ENCODE peak calls at places on chromosomes 3 and 15, in four cellular contexts. One of them, this sample, is unnamed. For H3K36me3, the result is how much of the 10 kb centered on the place peaks cover.

GRCh38 chr15:80034633-80035032 is 24.8 kb upstream of the ZFAND6 start:
- DNase-seq in body of pancreas: no peak
- DNase-seq in H1: no peak
- DNase-seq in fibroblast of lung: no peak
- DNase-seq in this sample: no peak

GRCh38 chr3:89565098-89565497 is 457.7 kb downstream of the EPHA3 start:
- DNase-seq in body of pancreas: no peak
- DNase-seq in H1: no peak
- DNase-seq in fibroblast of lung: peak
- DNase-seq in this sample: no peak

GRCh38 chr3:158672293-158673176 is at the start of gene LXN:
- DNase-seq in body of pancreas: peak
- DNase-seq in H1: peak
- DNase-seq in fibroblast of lung: peak
- DNase-seq in this sample: peak

GRCh38 chr3:174820885-174821284 is 38.2 kb upstream of the NAALADL2 start:
- DNase-seq in body of pancreas: no peak
- DNase-seq in H1: no peak
- DNase-seq in fibroblast of lung: no peak
- DNase-seq in this sample: no peak

GRCh38 chr15:99169769-99170311 is 65.0 kb downstream of the SYNM start:
- DNase-seq in body of pancreas: peak
- DNase-seq in H1: no peak
- DNase-seq in fibroblast of lung: peak
- DNase-seq in this sample: no peak

GRCh38 chr3:12934431-12934830 is 93.1 kb upstream of the RPL32 start:
- DNase-seq in body of pancreas: peak
- DNase-seq in H1: no peak
- DNase-seq in fibroblast of lung: peak
- DNase-seq in this sample: no peak

GRCh38 chr3:4938583-4938982 is 40.7 kb upstream of the BHLHE40 start:
- DNase-seq in body of pancreas: no peak
- DNase-seq in H1: no peak
- DNase-seq in fibroblast of lung: no peak
- DNase-seq in this sample: no peak

GRCh38 chr3:45021936-45022335 is 4.2 kb upstream of the CLEC3B start:
- DNase-seq in body of pancreas: no peak
- DNase-seq in H1: no peak
- DNase-seq in fibroblast of lung: no peak
- DNase-seq in this sample: no peak

GRCh38 chr3:38837358-38837757 is 21.3 kb upstream of the SCN10A start:
- DNase-seq in body of pancreas: no peak
- DNase-seq in H1: no peak
- DNase-seq in fibroblast of lung: no peak
- DNase-seq in this sample: no peak

GRCh38 chr3:79820089-79820488 is 52.3 kb upstream of the ROBO1 start:
- DNase-seq in body of pancreas: no peak
- DNase-seq in H1: no peak
- DNase-seq in fibroblast of lung: no peak
- DNase-seq in this sample: no peak

GRCh38 chr15:60006203-60006782 is 2.2 kb downstream of the FOXB1 start:
- DNase-seq in body of pancreas: no peak
- DNase-seq in H1: peak
- DNase-seq in fibroblast of lung: peak
- DNase-seq in this sample: peak

GRCh38 chr3:60573494-60573893 is 677.8 kb downstream of the FHIT start:
- DNase-seq in body of pancreas: no peak
- DNase-seq in H1: no peak
- DNase-seq in fibroblast of lung: no peak
- DNase-seq in this sample: no peak

GRCh38 chr3:129315386-129315991 is 36.8 kb downstream of the HMCES start:
- DNase-seq in body of pancreas: peak
- DNase-seq in H1: no peak
- DNase-seq in fibroblast of lung: peak
- DNase-seq in this sample: no peak

GRCh38 chr3:40546811-40547210 is 22.1 kb downstream of the ZNF621 start:
- DNase-seq in body of pancreas: no peak
- DNase-seq in H1: no peak
- DNase-seq in fibroblast of lung: peak
- DNase-seq in this sample: no peak

GRCh38 chr3:17138246-17139039 is 253.7 kb downstream of the PLCL2 start:
- DNase-seq in body of pancreas: no peak
- DNase-seq in H1: no peak
- DNase-seq in fibroblast of lung: no peak
- DNase-seq in this sample: no peak

GRCh38 chr3:4977889-4978258 is 1.4 kb upstream of the BHLHE40 start:
- DNase-seq in body of pancreas: no peak
- DNase-seq in H1: no peak
- DNase-seq in fibroblast of lung: no peak
- DNase-seq in this sample: no peak

GRCh38 chr15:71452893-71453292 is 337.6 kb downstream of the THSD4 start:
- DNase-seq in body of pancreas: no peak
- DNase-seq in H1: no peak
- DNase-seq in fibroblast of lung: no peak
- DNase-seq in this sample: no peak

DNA sequence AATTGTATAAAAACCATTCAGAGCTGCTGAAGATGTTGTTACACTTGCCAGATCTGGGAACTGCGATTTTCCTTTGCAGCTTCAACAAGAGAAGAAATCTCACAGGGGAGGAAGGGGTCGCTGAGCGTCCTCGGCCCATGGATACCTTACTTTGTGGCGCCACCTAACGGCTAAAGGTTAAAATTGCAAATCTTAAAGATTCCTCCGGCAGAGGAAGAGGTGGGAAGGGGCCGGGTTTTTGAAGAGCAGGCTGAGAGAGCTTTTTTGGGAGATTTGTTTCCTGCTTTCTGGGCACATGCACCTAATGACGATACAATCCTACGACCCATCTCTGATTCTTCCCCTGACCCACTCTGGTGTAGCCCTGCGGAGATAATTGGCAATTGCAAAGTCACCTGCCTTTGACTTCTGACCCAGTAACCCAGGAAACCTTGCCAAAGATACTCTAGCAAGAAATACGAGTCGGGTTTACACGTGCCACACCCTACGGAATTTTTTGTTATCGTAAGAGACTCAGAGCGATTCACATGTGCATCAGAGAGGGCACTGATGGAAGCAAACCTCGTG is 55.4 kb upstream of the CHRNA7 start:
- DNase-seq in body of pancreas: peak
- DNase-seq in H1: peak
- DNase-seq in fibroblast of lung: peak
- DNase-seq in this sample: no peak
- H3K4me3 ChIP-seq in body of pancreas: no peak
- H3K4me3 ChIP-seq in H1: peak
- H3K4me3 ChIP-seq in fibroblast of lung: no peak
- H3K4me3 ChIP-seq in this sample: peak

GRCh38 chr15:65365229-65365628 is 12.6 kb downstream of the IGDCC3 start:
- DNase-seq in body of pancreas: no peak
- DNase-seq in H1: peak
- DNase-seq in fibroblast of lung: no peak
- DNase-seq in this sample: no peak
- TF ChIP-seq CTCF in body of pancreas: no peak
- TF ChIP-seq CTCF in H1: no peak
- TF ChIP-seq CTCF in fibroblast of lung: no peak
- TF ChIP-seq CTCF in this sample: no peak

DNA sequence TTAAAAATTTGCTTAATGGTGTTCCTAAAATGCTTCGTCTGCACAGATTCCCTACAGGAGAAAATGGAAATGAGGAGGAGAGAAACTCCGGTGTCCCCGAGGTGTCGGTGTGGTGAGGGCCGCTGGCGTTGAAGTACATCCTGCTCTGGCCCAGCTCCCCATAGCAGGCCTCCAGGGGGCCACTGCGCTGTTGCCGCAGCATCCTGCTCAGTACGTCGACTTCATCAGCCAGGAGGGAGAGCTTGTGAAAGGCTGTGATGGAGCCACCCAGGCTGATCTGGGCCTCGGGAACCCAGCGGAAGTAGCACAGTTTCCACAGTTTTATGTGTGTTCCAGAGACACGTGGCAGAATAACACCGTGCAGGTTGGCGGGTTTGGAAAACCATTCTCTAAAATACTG is 37.8 kb downstream of the FAN1 start:
- DNase-seq in body of pancreas: no peak
- DNase-seq in H1: no peak
- DNase-seq in fibroblast of lung: no peak
- DNase-seq in this sample: no peak
- H3K36me3 ChIP-seq in body of pancreas: under half
- H3K36me3 ChIP-seq in H1: half or more
- H3K36me3 ChIP-seq in fibroblast of lung: under half
- H3K36me3 ChIP-seq in this sample: under half

GRCh38 chr3:69119138-69119537 is 3.3 kb downstream of the LMOD3 start:
- DNase-seq in body of pancreas: no peak
- DNase-seq in H1: no peak
- DNase-seq in fibroblast of lung: no peak
- DNase-seq in this sample: no peak

GRCh38 chr3:69118555-69118954 is 3.8 kb downstream of the LMOD3 start:
- DNase-seq in body of pancreas: no peak
- DNase-seq in H1: no peak
- DNase-seq in fibroblast of lung: no peak
- DNase-seq in this sample: no peak

GRCh38 chr3:69115731-69116130 is 6.7 kb downstream of the LMOD3 start:
- DNase-seq in body of pancreas: no peak
- DNase-seq in H1: no peak
- DNase-seq in fibroblast of lung: peak
- DNase-seq in this sample: no peak

GRCh38 chr3:69116162-69116561 is 6.2 kb downstream of the LMOD3 start:
- DNase-seq in body of pancreas: no peak
- DNase-seq in H1: no peak
- DNase-seq in fibroblast of lung: no peak
- DNase-seq in this sample: no peak

DNA sequence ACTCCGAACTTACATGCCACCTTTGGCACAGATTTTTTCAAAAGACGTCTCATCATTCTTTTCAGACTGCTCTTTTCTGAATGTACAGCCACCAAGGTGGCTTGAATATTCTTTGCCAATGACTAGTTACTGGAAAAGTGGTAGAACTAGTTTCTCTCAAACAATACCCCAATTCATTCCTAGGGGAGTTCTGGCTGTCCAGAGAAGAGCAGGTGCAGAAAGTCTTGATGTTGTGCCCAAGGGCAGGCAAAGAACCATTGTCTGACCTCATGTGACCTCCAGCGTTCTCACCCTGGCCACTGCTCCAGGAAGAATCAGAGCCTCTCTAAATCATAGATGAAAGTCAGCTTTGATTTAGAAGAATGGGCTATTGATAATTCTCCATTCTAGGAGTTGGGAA is 5.5 kb downstream of the LMOD3 start:
- DNase-seq in body of pancreas: peak
- DNase-seq in H1: no peak
- DNase-seq in fibroblast of lung: no peak
- DNase-seq in this sample: no peak
- H3K4me3 ChIP-seq in body of pancreas: no peak
- H3K4me3 ChIP-seq in H1: no peak
- H3K4me3 ChIP-seq in fibroblast of lung: no peak
- H3K4me3 ChIP-seq in this sample: no peak

DNA sequence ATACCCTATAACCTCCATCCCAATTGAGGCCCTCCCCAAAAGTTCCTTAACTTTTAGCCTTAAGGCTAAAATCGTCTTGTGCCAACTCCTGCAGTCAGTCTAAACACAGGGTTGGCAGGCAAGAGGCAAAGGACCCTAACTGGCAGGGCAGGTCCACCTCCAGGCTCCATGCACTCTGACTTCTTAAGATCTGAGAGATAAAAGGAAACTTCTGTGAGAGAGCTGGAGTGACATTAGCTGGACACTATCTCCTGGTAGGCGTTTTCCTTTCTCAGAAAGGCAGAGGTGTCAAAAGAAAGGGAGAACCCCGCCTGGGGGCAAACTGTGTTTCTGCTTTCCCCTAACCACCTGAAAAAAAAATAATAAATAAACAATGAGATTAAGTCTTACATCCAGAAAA is 3.6 kb downstream of the CHSY1 start:
- DNase-seq in body of pancreas: no peak
- DNase-seq in H1: no peak
- DNase-seq in fibroblast of lung: no peak
- DNase-seq in this sample: no peak
- TF ChIP-seq CTCF in body of pancreas: no peak
- TF ChIP-seq CTCF in H1: no peak
- TF ChIP-seq CTCF in fibroblast of lung: no peak
- TF ChIP-seq CTCF in this sample: no peak

GRCh38 chr3:47410417-47410720 is 29.5 kb downstream of the PTPN23 start:
- DNase-seq in body of pancreas: no peak
- DNase-seq in H1: no peak
- DNase-seq in fibroblast of lung: no peak
- DNase-seq in this sample: no peak

GRCh38 chr3:47407896-47408838 is 27.3 kb downstream of the PTPN23 start:
- DNase-seq in body of pancreas: no peak
- DNase-seq in H1: no peak
- DNase-seq in fibroblast of lung: no peak
- DNase-seq in this sample: no peak

GRCh38 chr3:47409688-47410416 is 29.0 kb downstream of the PTPN23 start:
- DNase-seq in body of pancreas: no peak
- DNase-seq in H1: no peak
- DNase-seq in fibroblast of lung: no peak
- DNase-seq in this sample: no peak

GRCh38 chr3:47408839-47409229 is 28.0 kb downstream of the PTPN23 start:
- DNase-seq in body of pancreas: no peak
- DNase-seq in H1: no peak
- DNase-seq in fibroblast of lung: no peak
- DNase-seq in this sample: no peak

GRCh38 chr3:47409284-47409683 is 28.5 kb downstream of the PTPN23 start:
- DNase-seq in body of pancreas: no peak
- DNase-seq in H1: no peak
- DNase-seq in fibroblast of lung: no peak
- DNase-seq in this sample: no peak
- H3K36me3 ChIP-seq in body of pancreas: under half
- H3K36me3 ChIP-seq in H1: under half
- H3K36me3 ChIP-seq in fibroblast of lung: half or more
- H3K36me3 ChIP-seq in this sample: under half

GRCh38 chr3:48696156-48696555 is 10.4 kb upstream of the NCKIPSD start:
- DNase-seq in body of pancreas: no peak
- DNase-seq in H1: no peak
- DNase-seq in fibroblast of lung: no peak
- DNase-seq in this sample: no peak

GRCh38 chr3:48692551-48692950 is 6.8 kb upstream of the NCKIPSD start:
- DNase-seq in body of pancreas: no peak
- DNase-seq in H1: no peak
- DNase-seq in fibroblast of lung: no peak
- DNase-seq in this sample: no peak

GRCh38 chr3:48695113-48695753 is 9.5 kb upstream of the NCKIPSD start:
- DNase-seq in body of pancreas: no peak
- DNase-seq in H1: peak
- DNase-seq in fibroblast of lung: peak
- DNase-seq in this sample: no peak

GRCh38 chr3:48693826-48694225 is 8.1 kb upstream of the NCKIPSD start:
- DNase-seq in body of pancreas: no peak
- DNase-seq in H1: no peak
- DNase-seq in fibroblast of lung: no peak
- DNase-seq in this sample: no peak

GRCh38 chr3:48694610-48695051 is 8.9 kb upstream of the NCKIPSD start:
- DNase-seq in body of pancreas: peak
- DNase-seq in H1: no peak
- DNase-seq in fibroblast of lung: peak
- DNase-seq in this sample: no peak
- H3K4me3 ChIP-seq in body of pancreas: no peak
- H3K4me3 ChIP-seq in H1: no peak
- H3K4me3 ChIP-seq in fibroblast of lung: peak
- H3K4me3 ChIP-seq in this sample: no peak